ENCODE peak calls at places on chromosome 1, in five cellular contexts. One of them, this sample, is unnamed.

GRCh38 chr1:160637821-160638539 is 8.9 kb downstream of the SLAMF1 start:
- DNase-seq in activated CD4-positive, alpha-beta T cell treated with anti-CD3 and anti-CD28 coated beads for 36 hours: peak; percentile 59
- DNase-seq in non-pigmented ciliary epithelial cell: no peak
- DNase-seq in AG09319: no peak
- DNase-seq in neural crest cell: no peak
- DNase-seq in this sample: no peak

GRCh38 chr1:222791006-222791710 is 23.7 kb upstream of the DISP1 start:
- DNase-seq in neural crest cell: no peak
- DNase-seq in activated CD4-positive, alpha-beta T cell treated with anti-CD3 and anti-CD28 coated beads for 36 hours: no peak
- DNase-seq in non-pigmented ciliary epithelial cell: no peak
- DNase-seq in AG09319: no peak
- DNase-seq in this sample: no peak

GRCh38 chr1:19762175-19762779 is 37.4 kb downstream of the TMCO4 start:
- DNase-seq in activated CD4-positive, alpha-beta T cell treated with anti-CD3 and anti-CD28 coated beads for 36 hours: peak; percentile 62
- DNase-seq in AG09319: no peak
- DNase-seq in non-pigmented ciliary epithelial cell: no peak
- DNase-seq in neural crest cell: peak; percentile 56
- DNase-seq in this sample: no peak

GRCh38 chr1:58133562-58133961 is 413.0 kb downstream of the OMA1 start:
- DNase-seq in neural crest cell: no peak
- DNase-seq in AG09319: no peak
- DNase-seq in non-pigmented ciliary epithelial cell: no peak
- DNase-seq in activated CD4-positive, alpha-beta T cell treated with anti-CD3 and anti-CD28 coated beads for 36 hours: no peak
- DNase-seq in this sample: no peak

GRCh38 chr1:159000627-159001026 is 9.1 kb upstream of the IFI16 start:
- DNase-seq in AG09319: peak; percentile 87
- DNase-seq in neural crest cell: no peak
- DNase-seq in activated CD4-positive, alpha-beta T cell treated with anti-CD3 and anti-CD28 coated beads for 36 hours: no peak
- DNase-seq in non-pigmented ciliary epithelial cell: peak; percentile 86
- DNase-seq in this sample: peak; percentile 63

GRCh38 chr1:68049941-68050878 is at the start of gene DIRAS3:
- DNase-seq in activated CD4-positive, alpha-beta T cell treated with anti-CD3 and anti-CD28 coated beads for 36 hours: peak; percentile 38
- DNase-seq in AG09319: no peak
- DNase-seq in non-pigmented ciliary epithelial cell: peak; percentile 18
- DNase-seq in neural crest cell: no peak
- DNase-seq in this sample: no peak

GRCh38 chr1:43451157-43451591 is 2.6 kb downstream of the HYI start:
- DNase-seq in activated CD4-positive, alpha-beta T cell treated with anti-CD3 and anti-CD28 coated beads for 36 hours: no peak
- DNase-seq in neural crest cell: no peak
- DNase-seq in AG09319: no peak
- DNase-seq in non-pigmented ciliary epithelial cell: no peak
- DNase-seq in this sample: no peak

GRCh38 chr1:204623894-204624361 is 61.6 kb downstream of the LRRN2 start:
- DNase-seq in neural crest cell: no peak
- DNase-seq in AG09319: no peak
- DNase-seq in non-pigmented ciliary epithelial cell: no peak
- DNase-seq in activated CD4-positive, alpha-beta T cell treated with anti-CD3 and anti-CD28 coated beads for 36 hours: peak; percentile 31
- DNase-seq in this sample: no peak

GRCh38 chr1:220696863-220697231 is 6.7 kb downstream of the C1orf115 start:
- DNase-seq in neural crest cell: no peak
- DNase-seq in non-pigmented ciliary epithelial cell: peak; percentile 9
- DNase-seq in activated CD4-positive, alpha-beta T cell treated with anti-CD3 and anti-CD28 coated beads for 36 hours: no peak
- DNase-seq in AG09319: no peak
- DNase-seq in this sample: no peak